ENCODE peak calls at places on chromosomes 1 and 21, in four cellular contexts. C is fibroblast of mammary gland, R is H1, G is HepG2. A is an unnamed sample.

GRCh38 chr1:172670791-172671190 is 11.9 kb downstream of the FASLG start:
- DNase-seq in C (no peak), R (no peak), G (no peak), A (no peak)

GRCh38 chr1:41381691-41382530 is 20.7 kb downstream of the FOXO6 start:
- DNase-seq in C (peak), R (no peak), G (no peak), A (peak)

GRCh38 chr1:67713071-67713806 is 28.2 kb downstream of the GADD45A start:
- DNase-seq in C (peak), R (no peak), G (peak), A (no peak)

GRCh38 chr1:119007672-119008482 is 19.7 kb upstream of the TBX15 start:
- DNase-seq in C (no peak), R (peak), G (no peak), A (no peak)

GRCh38 chr21:27213328-27213727 is 246.4 kb upstream of the ADAMTS5 start:
- DNase-seq in C (peak), R (no peak), G (no peak), A (no peak)

GRCh38 chr1:146034976-146035469 is 13.5 kb upstream of the HJV start:
- DNase-seq in C (peak), R (no peak), G (peak), A (no peak)

GRCh38 chr21:38775733-38776132 is 30.0 kb upstream of the ETS2 start:
- DNase-seq in C (peak), R (no peak), G (no peak), A (no peak)

GRCh38 chr1:15214507-15214906 is 32.5 kb upstream of the FHAD1 start:
- DNase-seq in C (peak), R (no peak), G (no peak), A (no peak)

GRCh38 chr1:215277537-215277936 is 195.0 kb downstream of the KCNK2 start:
- DNase-seq in C (peak), R (no peak), G (no peak), A (no peak)

GRCh38 chr1:8740034-8740449 is 77.4 kb downstream of the RERE start:
- DNase-seq in C (peak), R (no peak), G (peak), A (no peak)

GRCh38 chr1:20699558-20699957 is 18.2 kb downstream of the KIF17 start:
- DNase-seq in C (no peak), R (no peak), G (no peak), A (no peak)

GRCh38 chr1:170939476-170939875 is 4.1 kb downstream of the MROH9 start:
- DNase-seq in C (no peak), R (no peak), G (no peak), A (no peak)

GRCh38 chr1:205664399-205665108 is 15.8 kb downstream of the SLC45A3 start:
- DNase-seq in C (no peak), R (no peak), G (peak), A (no peak)

GRCh38 chr1:22641906-22642636 is 1.4 kb upstream of the C1QC start:
- DNase-seq in C (peak), R (peak), G (peak), A (peak)

GRCh38 chr21:43812139-43812821 is 22.9 kb downstream of the RRP1 start:
- DNase-seq in C (no peak), R (no peak), G (peak), A (no peak)

GRCh38 chr1:94039514-94039870 is 81.5 kb downstream of the ABCA4 start:
- DNase-seq in C (peak), R (peak), G (peak), A (peak)

GRCh38 chr1:25673962-25674928 is 57.7 kb downstream of the MAN1C1 start:
- DNase-seq in C (no peak), R (no peak), G (no peak), A (no peak)

GRCh38 chr1:151948506-151948905 is 39.2 kb upstream of the THEM4 start:
- DNase-seq in C (no peak), R (no peak), G (no peak), A (no peak)

GRCh38 chr1:167738158-167738557 is 16.4 kb downstream of the MPZL1 start:
- DNase-seq in C (no peak), R (no peak), G (no peak), A (no peak)

GRCh38 chr21:45074818-45075605 is 632 bp downstream of the ADARB1 start:
- DNase-seq in C (no peak), R (peak), G (no peak), A (peak)

GRCh38 chr1:6545276-6545934 is 8.9 kb downstream of the NOL9 start:
- DNase-seq in C (peak), R (no peak), G (no peak), A (no peak)

GRCh38 chr1:186094170-186094569 is 280.9 kb downstream of the TPR start:
- DNase-seq in C (peak), R (no peak), G (no peak), A (no peak)

GRCh38 chr1:212794561-212795014 is 2.9 kb downstream of the TATDN3 start:
- DNase-seq in C (no peak), R (no peak), G (peak), A (no peak)

GRCh38 chr1:72830606-72831390 is 548.5 kb upstream of the NEGR1 start:
- DNase-seq in C (no peak), R (peak), G (no peak), A (no peak)

GRCh38 chr1:2530501-2531361 is 668 bp upstream of the HES5 start:
- DNase-seq in C (no peak), R (no peak), G (no peak), A (no peak)

GRCh38 chr1:178612261-178612660 is 99.4 kb downstream of the TEX35 start:
- DNase-seq in C (peak), R (no peak), G (no peak), A (no peak)

GRCh38 chr1:34268311-34269042 is 91.8 kb downstream of the C1orf94 start:
- DNase-seq in C (peak), R (peak), G (no peak), A (no peak)

DNA sequence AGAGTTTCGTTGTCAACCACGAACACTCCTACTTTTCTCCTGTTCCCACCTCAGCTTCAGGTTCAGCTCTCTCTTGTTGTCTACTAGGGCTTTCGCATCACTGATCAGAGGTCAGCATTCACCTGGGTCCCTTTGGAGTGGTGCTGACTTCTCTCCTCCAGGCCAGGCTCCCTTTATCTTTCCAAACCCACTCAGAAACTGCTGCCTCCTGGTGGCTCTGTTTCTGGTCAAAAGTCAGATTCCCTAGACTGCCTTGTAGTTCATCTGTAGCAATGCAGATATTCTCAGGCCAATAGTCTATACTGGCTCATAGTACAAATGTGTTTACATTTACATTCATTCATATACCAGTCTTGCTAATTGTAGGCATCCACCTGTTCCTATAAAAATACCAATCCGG is 6.4 kb upstream of the ERI3 start:
- DNase-seq in C (peak), R (no peak), G (no peak), A (no peak)
- TF ChIP-seq CTCF in C (peak), R (peak), G (peak), A (no peak)

GRCh38 chr1:159827549-159827948 is 876 bp downstream of the SLAMF8 start:
- DNase-seq in C (no peak), R (no peak), G (no peak), A (no peak)

GRCh38 chr1:159830737-159831136 is 4.1 kb downstream of the SLAMF8 start:
- DNase-seq in C (no peak), R (no peak), G (no peak), A (no peak)

GRCh38 chr1:159828176-159828575 is 1.5 kb downstream of the SLAMF8 start:
- DNase-seq in C (no peak), R (no peak), G (no peak), A (no peak)

GRCh38 chr1:159829822-159830455 is 3.3 kb downstream of the SLAMF8 start:
- DNase-seq in C (peak), R (no peak), G (no peak), A (no peak)

GRCh38 chr1:159828916-159829634 is 2.4 kb downstream of the SLAMF8 start:
- DNase-seq in C (peak), R (peak), G (peak), A (peak)
- TF ChIP-seq CTCF in C (peak), R (peak), G (peak), A (peak)

GRCh38 chr1:53321776-53322602 is 5.9 kb downstream of the LRP8 start:
- DNase-seq in C (no peak), R (no peak), G (no peak), A (peak)

GRCh38 chr1:53323316-53323715 is 4.6 kb downstream of the LRP8 start:
- DNase-seq in C (no peak), R (no peak), G (no peak), A (peak)

GRCh38 chr1:53320646-53321045 is 7.2 kb downstream of the LRP8 start:
- DNase-seq in C (no peak), R (no peak), G (no peak), A (peak)

GRCh38 chr1:53319296-53320101 is 8.4 kb downstream of the LRP8 start:
- DNase-seq in C (no peak), R (no peak), G (no peak), A (peak)

GRCh38 chr1:53321366-53321765 is 6.5 kb downstream of the LRP8 start:
- DNase-seq in C (no peak), R (peak), G (no peak), A (peak)
- TF ChIP-seq CTCF in C (no peak), R (peak), G (peak), A (peak)

GRCh38 chr1:181396171-181396670 is 87.1 kb upstream of the CACNA1E start:
- DNase-seq in C (no peak), R (no peak), G (no peak), A (no peak)
- TF ChIP-seq CTCF in C (no peak), R (no peak), G (no peak), A (no peak)

DNA sequence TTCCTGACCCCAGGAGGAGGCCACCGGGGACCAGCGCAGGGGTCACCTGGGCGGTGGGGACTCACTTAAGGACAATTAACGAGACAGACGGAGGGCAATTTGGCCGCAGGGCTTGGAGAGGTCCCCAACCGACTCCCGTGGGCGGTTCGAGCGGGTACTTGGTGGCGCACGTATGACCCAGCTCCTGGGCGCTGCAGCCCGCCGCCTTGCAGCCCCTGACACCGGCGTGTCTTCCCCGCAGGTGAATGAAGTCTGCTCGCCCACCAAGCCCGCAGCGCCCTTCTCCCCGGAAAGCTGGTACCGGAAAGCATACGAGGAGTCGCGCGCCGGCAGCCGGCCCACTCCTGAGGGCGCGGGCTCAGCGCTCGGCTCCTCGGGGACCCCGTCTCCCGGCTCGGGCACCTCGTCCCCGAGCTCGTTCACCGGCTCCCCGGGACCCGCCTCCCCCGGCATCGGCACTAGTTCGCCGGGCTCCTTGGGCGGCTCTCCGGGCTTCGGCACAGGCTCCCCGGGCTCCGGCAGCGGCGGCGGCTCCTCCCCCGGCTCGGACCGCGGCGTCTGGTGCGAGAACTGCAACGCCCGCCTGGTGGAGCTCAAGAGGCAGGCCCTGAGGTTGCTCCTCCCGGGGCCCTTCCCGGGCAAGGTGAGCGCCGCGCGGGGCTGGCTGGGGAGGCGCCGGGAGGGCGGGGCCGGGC is 1.4 kb downstream of the KIF26B start:
- DNase-seq in C (peak), R (peak), G (peak), A (peak)
- TF ChIP-seq CTCF in C (peak), R (peak), G (peak), A (peak)

GRCh38 chr1:181583598-181583997 is 100.3 kb downstream of the CACNA1E start:
- DNase-seq in C (no peak), R (peak), G (peak), A (no peak)

GRCh38 chr1:181593042-181593441 is 109.7 kb downstream of the CACNA1E start:
- DNase-seq in C (no peak), R (no peak), G (no peak), A (no peak)

GRCh38 chr1:181588631-181589030 is 105.3 kb downstream of the CACNA1E start:
- DNase-seq in C (no peak), R (no peak), G (no peak), A (no peak)

GRCh38 chr1:181592261-181592859 is 109.0 kb downstream of the CACNA1E start:
- DNase-seq in C (no peak), R (no peak), G (no peak), A (no peak)

GRCh38 chr1:181587870-181588438 is 104.6 kb downstream of the CACNA1E start:
- DNase-seq in C (no peak), R (peak), G (no peak), A (peak)
- TF ChIP-seq CTCF in C (no peak), R (peak), G (peak), A (no peak)

GRCh38 chr1:55107111-55107510 is 67.8 kb downstream of the PCSK9 start:
- DNase-seq in C (no peak), R (no peak), G (no peak), A (no peak)
- TF ChIP-seq CTCF in C (no peak), R (no peak), G (no peak), A (no peak)